ENCODE peak calls at places on chromosomes 1 and 21, in five cellular contexts. N is A549, K is K562, D is HepG2, F is GM12878. X is an unnamed sample.
A peak's percentile ranks its signal among the peaks of the same experiment; 100 is the strongest.

GRCh38 chr1:96509944-96510343 is 211.6 kb upstream of the PTBP2 start:
- DNase-seq in N (no peak), D (no peak), F (no peak), K (no peak), X (no peak)

GRCh38 chr1:208142632-208143390 is 101.4 kb downstream of the PLXNA2 start:
- DNase-seq in K (no peak), D (no peak), N (no peak), F (no peak), X (no peak)

GRCh38 chr1:212401838-212402582 is 12.7 kb downstream of the PACC1 start:
- DNase-seq in N (peak; percentile 49), K (no peak), F (no peak), D (no peak), X (no peak)

GRCh38 chr1:81242103-81242502 is 558.6 kb upstream of the ADGRL2 start:
- DNase-seq in N (no peak), K (no peak), F (no peak), D (no peak), X (no peak)

GRCh38 chr1:174964261-174964984 is 35.3 kb upstream of the CACYBP start:
- DNase-seq in F (no peak), K (peak; percentile 22), N (peak; percentile 19), D (no peak), X (no peak)

GRCh38 chr1:150152772-150153461 is 3.2 kb downstream of the PLEKHO1 start:
- DNase-seq in K (no peak), D (peak; percentile 19), F (no peak), N (no peak), X (no peak)

GRCh38 chr1:13892141-13892670 is 192.2 kb downstream of the PRDM2 start:
- DNase-seq in N (no peak), F (no peak), K (no peak), D (no peak), X (peak; percentile 47)

GRCh38 chr1:98865796-98866195 is 138.9 kb downstream of the PLPPR5 start:
- DNase-seq in F (no peak), K (no peak), N (no peak), D (no peak), X (no peak)

GRCh38 chr1:224759570-224760562 is 143.7 kb downstream of the CNIH3 start:
- DNase-seq in N (no peak), D (no peak), F (no peak), K (no peak), X (no peak)

GRCh38 chr1:182430263-182431068 is 19.5 kb upstream of the RGSL1 start:
- DNase-seq in F (peak; percentile 50), N (no peak), K (no peak), D (no peak), X (no peak)

GRCh38 chr21:33840771-33841170 is 74.8 kb downstream of the ATP5PO start:
- DNase-seq in D (no peak), K (no peak), N (no peak), F (no peak), X (no peak)

GRCh38 chr1:61448934-61449368 is 276.0 kb downstream of the TM2D1 start:
- DNase-seq in D (no peak), K (no peak), N (no peak), F (no peak), X (no peak)

GRCh38 chr1:199054706-199055105 is 415.9 kb downstream of the PTPRC start:
- DNase-seq in N (no peak), D (no peak), K (no peak), F (no peak), X (no peak)

GRCh38 chr1:25111706-25112105 is 120.6 kb downstream of the SYF2 start:
- DNase-seq in F (no peak), N (no peak), D (no peak), K (no peak), X (no peak)

GRCh38 chr1:243420968-243421675 is 165.3 kb downstream of the SDCCAG8 start:
- DNase-seq in F (no peak), N (no peak), K (no peak), D (no peak), X (no peak)

GRCh38 chr1:31694069-31694909 is 9.5 kb downstream of the COL16A1 start:
- DNase-seq in F (no peak), N (no peak), K (no peak), D (no peak), X (no peak)

GRCh38 chr1:56068908-56069307 is 510.5 kb downstream of the PLPP3 start:
- DNase-seq in N (peak; percentile 5), D (no peak), F (no peak), K (no peak), X (no peak)

GRCh38 chr1:205360166-205360565 is 3.4 kb upstream of the KLHDC8A start:
- DNase-seq in D (no peak), F (no peak), N (no peak), K (no peak), X (no peak)

GRCh38 chr1:226882187-226882586 is 11.8 kb downstream of the PSEN2 start:
- DNase-seq in N (no peak), D (no peak), K (no peak), F (no peak), X (no peak)

GRCh38 chr1:43722825-43723224 is 15.5 kb downstream of the ST3GAL3 start:
- DNase-seq in D (no peak), F (no peak), N (no peak), K (no peak), X (no peak)

GRCh38 chr1:43716559-43717281 is 9.4 kb downstream of the ST3GAL3 start:
- DNase-seq in K (no peak), F (no peak), N (no peak), D (no peak), X (no peak)

DNA sequence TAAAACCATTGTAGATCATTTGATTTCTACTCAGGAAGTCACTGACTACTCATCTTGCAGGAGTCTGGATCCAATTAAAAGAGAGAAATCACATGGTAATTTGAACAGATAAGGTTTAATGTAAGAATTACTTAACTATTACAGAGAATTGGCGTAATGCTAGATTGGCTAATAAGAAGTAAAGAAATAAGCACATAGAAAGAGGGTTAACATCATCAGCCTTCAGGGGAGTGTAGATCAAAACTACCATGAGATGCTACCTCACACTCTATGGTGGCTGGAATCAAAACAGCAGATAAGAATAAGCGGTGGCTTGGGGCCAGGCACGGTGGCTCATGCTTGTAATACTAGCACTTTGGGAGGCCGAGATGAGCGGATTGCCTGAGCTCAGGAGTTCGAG is 11.7 kb downstream of the ST3GAL3 start:
- DNase-seq in K (no peak), D (no peak), F (no peak), N (no peak), X (no peak)
- TF ChIP-seq HDAC2 in K (no peak), D (no peak), F (no peak), N (no peak), X (no peak)

GRCh38 chr1:85550784-85551516 is 29.6 kb upstream of the CCN1 start:
- DNase-seq in K (no peak), F (no peak), D (no peak), N (no peak), X (no peak)
- TF ChIP-seq HDAC2 in K (no peak), F (no peak), D (no peak), N (no peak), X (no peak)

GRCh38 chr1:246888522-246888921 is 43.2 kb downstream of the AHCTF1 start:
- DNase-seq in N (no peak), D (no peak), K (no peak), F (no peak), X (no peak)

GRCh38 chr1:246893205-246893939 is 38.4 kb downstream of the AHCTF1 start:
- DNase-seq in N (no peak), D (no peak), K (no peak), F (no peak), X (no peak)

GRCh38 chr1:246891105-246891504 is 40.6 kb downstream of the AHCTF1 start:
- DNase-seq in F (no peak), D (no peak), K (no peak), N (no peak), X (no peak)
- TF ChIP-seq HDAC2 in F (no peak), D (no peak), K (no peak), N (no peak), X (no peak)

GRCh38 chr1:218676991-218677390 is 331.9 kb downstream of the TGFB2 start:
- DNase-seq in K (no peak), N (no peak), F (no peak), D (no peak), X (no peak)

GRCh38 chr1:218673170-218673569 is 328.0 kb downstream of the TGFB2 start:
- DNase-seq in D (no peak), F (no peak), N (no peak), K (no peak), X (no peak)

GRCh38 chr1:218671573-218671972 is 326.4 kb downstream of the TGFB2 start:
- DNase-seq in D (no peak), K (no peak), F (no peak), N (no peak), X (no peak)

GRCh38 chr1:218670875-218671274 is 325.7 kb downstream of the TGFB2 start:
- DNase-seq in D (no peak), K (no peak), N (no peak), F (no peak), X (no peak)

DNA sequence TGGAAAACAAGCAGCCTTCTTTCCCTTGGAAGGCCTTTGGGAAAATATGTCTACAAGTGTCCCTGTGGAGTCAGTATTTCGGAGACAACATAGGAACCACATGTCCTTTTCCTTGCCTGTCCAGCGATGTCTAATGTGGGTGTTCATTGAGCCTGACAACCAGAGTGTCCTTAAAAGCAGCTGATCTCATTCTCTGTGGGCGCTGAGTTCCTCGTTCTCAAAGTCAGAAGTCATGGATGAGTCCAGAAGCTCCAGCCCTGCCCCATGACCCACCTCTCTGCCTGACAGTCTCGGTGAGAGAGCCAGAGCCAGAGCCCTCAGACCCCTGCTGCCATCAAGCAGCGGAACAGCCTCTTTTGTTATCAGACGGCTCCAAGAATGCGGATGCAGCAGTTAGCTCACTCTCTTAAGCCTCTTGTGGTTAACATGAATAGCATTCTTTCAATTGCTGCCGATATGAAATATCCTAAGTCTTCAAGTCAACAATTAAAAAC is 329.2 kb downstream of the TGFB2 start:
- DNase-seq in K (no peak), D (peak; percentile 68), N (peak; percentile 93), F (no peak), X (peak; percentile 77)
- TF ChIP-seq HDAC2 in K (no peak), D (no peak), N (no peak), F (no peak), X (no peak)

GRCh38 chr1:87330201-87330953 is 1.7 kb downstream of the LMO4 start:
- DNase-seq in N (no peak), D (no peak), K (no peak), F (no peak), X (no peak)
- TF ChIP-seq HDAC2 in N (no peak), D (no peak), K (no peak), F (no peak), X (no peak)

DNA sequence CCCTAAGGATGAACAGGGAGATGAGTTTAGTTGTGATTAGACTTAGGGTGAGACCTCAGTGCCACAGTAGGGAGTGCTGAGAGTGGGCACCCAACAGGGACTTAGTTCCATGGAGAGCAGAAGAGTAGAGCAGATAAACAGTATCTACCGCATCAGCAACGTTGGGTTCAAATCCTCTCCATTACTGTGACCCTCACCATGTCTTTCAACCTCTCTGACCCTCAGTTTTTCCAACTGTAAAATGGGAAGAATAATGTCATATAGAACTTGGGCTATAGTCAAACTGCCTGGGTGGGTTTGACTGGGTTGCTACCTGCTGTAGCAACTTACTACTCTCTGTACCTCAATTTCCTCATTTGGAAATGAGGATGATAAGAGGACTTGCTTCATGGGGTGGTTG is 6.7 kb upstream of the DISP3 start:
- DNase-seq in D (no peak), F (no peak), N (no peak), K (no peak), X (no peak)
- TF ChIP-seq HDAC2 in D (no peak), F (no peak), N (no peak), K (no peak), X (no peak)